ENCODE peak calls at places on chromosomes 1 and 21, in ten cellular contexts. X is NCI-H1694; O is HEK293T; T is GM19239; Y is left ventricle myocardium superior; P is T47D; W is heart right ventricle; D is NCI-H2107; N is activated CD4-positive, alpha-beta T cell treated with anti-CD3 and anti-CD28 coated beads, Interleukin-2, amount 50 U/mL, for 48 hours; K is transverse colon. E is an unnamed sample.

GRCh38 chr1:162343472-162343871 is 33.2 kb downstream of the SPATA46 start:
- DNase-seq in X (no peak), O (no peak), T (no peak), Y (no peak), P (no peak), W (no peak), D (no peak), N (no peak), K (no peak), E (no peak)

GRCh38 chr1:244231572-244232315 is 180.7 kb downstream of the ZBTB18 start:
- DNase-seq in X (peak), O (no peak), T (no peak), Y (peak), P (no peak), W (no peak), D (peak), N (no peak), K (no peak), E (peak)

GRCh38 chr1:78303620-78304019 is 187.2 kb upstream of the PTGFR start:
- DNase-seq in X (no peak), O (no peak), T (no peak), Y (peak), P (no peak), W (peak), D (no peak), N (no peak), K (peak), E (no peak)

GRCh38 chr1:16218674-16219071 is 6.2 kb upstream of the ARHGEF19 start:
- DNase-seq in X (no peak), O (no peak), T (no peak), Y (no peak), P (no peak), W (no peak), D (no peak), N (no peak), K (no peak), E (no peak)

GRCh38 chr21:44994581-44995171 is 54.8 kb downstream of the SLX9 start:
- DNase-seq in X (peak), O (no peak), T (no peak), Y (peak), P (no peak), W (peak), D (no peak), N (no peak), K (no peak), E (no peak)

GRCh38 chr1:45206808-45207624 is 611 bp upstream of the ZSWIM5 start:
- DNase-seq in X (no peak), O (no peak), T (no peak), Y (no peak), P (no peak), W (no peak), D (no peak), N (no peak), K (no peak), E (no peak)

GRCh38 chr1:218473527-218473926 is 128.4 kb downstream of the TGFB2 start:
- DNase-seq in X (no peak), O (no peak), T (no peak), Y (no peak), P (no peak), W (no peak), D (no peak), N (no peak), K (no peak), E (no peak)

GRCh38 chr1:165476776-165477175 is 31.9 kb upstream of the RXRG start:
- DNase-seq in X (peak), O (no peak), T (no peak), Y (no peak), P (no peak), W (no peak), D (no peak), N (no peak), K (no peak), E (no peak)

GRCh38 chr1:33122483-33123170 is 41.7 kb downstream of the AZIN2 start:
- DNase-seq in X (no peak), O (no peak), T (no peak), Y (no peak), P (no peak), W (no peak), D (no peak), N (no peak), K (no peak), E (no peak)

GRCh38 chr21:31273278-31273677 is 70.8 kb downstream of the TIAM1 start:
- DNase-seq in X (no peak), O (no peak), T (no peak), Y (no peak), P (no peak), W (no peak), D (no peak), N (peak), K (no peak), E (no peak)

GRCh38 chr1:76425104-76425842 is 350.7 kb downstream of the ST6GALNAC3 start:
- DNase-seq in X (no peak), O (no peak), T (no peak), Y (no peak), P (no peak), W (no peak), D (no peak), N (no peak), K (no peak), E (no peak)

GRCh38 chr1:178614286-178614685 is 101.4 kb downstream of the TEX35 start:
- DNase-seq in X (no peak), O (no peak), T (no peak), Y (no peak), P (no peak), W (no peak), D (no peak), N (no peak), K (no peak), E (no peak)

GRCh38 chr1:206703647-206704046 is 18.9 kb downstream of the MAPKAPK2 start:
- DNase-seq in X (no peak), O (no peak), T (no peak), Y (no peak), P (no peak), W (no peak), D (no peak), N (peak), K (no peak), E (no peak)

GRCh38 chr1:230476622-230477003 is 50.5 kb upstream of the PGBD5 start:
- DNase-seq in X (no peak), O (no peak), T (no peak), Y (no peak), P (no peak), W (no peak), D (no peak), N (no peak), K (no peak), E (no peak)

GRCh38 chr1:111843177-111843576 is 87.5 kb downstream of the DDX20 start:
- DNase-seq in X (no peak), O (no peak), T (no peak), Y (no peak), P (no peak), W (no peak), D (no peak), N (no peak), K (no peak), E (no peak)

GRCh38 chr1:162905759-162906158 is 44.8 kb upstream of the CCDC190 start:
- DNase-seq in X (no peak), O (no peak), T (no peak), Y (no peak), P (no peak), W (no peak), D (no peak), N (no peak), K (no peak), E (no peak)

GRCh38 chr21:31908106-31909031 is 35.5 kb downstream of the HUNK start:
- DNase-seq in X (no peak), O (no peak), T (no peak), Y (no peak), P (peak), W (no peak), D (no peak), N (no peak), K (peak), E (no peak)